ENCODE peak calls at places on chromosome 1, in four cellular contexts. One of them, this sample, is unnamed.

GRCh38 chr1:48076017-48076416 is 78.8 kb upstream of the TRABD2B start:
- DNase-seq in GM19239: no peak
- DNase-seq in left colon: no peak
- DNase-seq in activated CD4-positive, CD25-positive, alpha-beta regulatory T cell treated with anti-CD3 and anti-CD28 coated beads, Interleukin-2, amount 50 U/mL, for 16 hours: no peak
- DNase-seq in this sample: no peak

GRCh38 chr1:109239580-109240068 is 9.7 kb upstream of the CELSR2 start:
- DNase-seq in activated CD4-positive, CD25-positive, alpha-beta regulatory T cell treated with anti-CD3 and anti-CD28 coated beads, Interleukin-2, amount 50 U/mL, for 16 hours: no peak
- DNase-seq in GM19239: no peak
- DNase-seq in left colon: no peak
- DNase-seq in this sample: no peak

GRCh38 chr1:3067671-3068399 is 1.2 kb upstream of the PRDM16 start:
- DNase-seq in left colon: no peak
- DNase-seq in GM19239: no peak
- DNase-seq in activated CD4-positive, CD25-positive, alpha-beta regulatory T cell treated with anti-CD3 and anti-CD28 coated beads, Interleukin-2, amount 50 U/mL, for 16 hours: no peak
- DNase-seq in this sample: peak

GRCh38 chr1:10378071-10378841 is 20.6 kb upstream of the PGD start:
- DNase-seq in activated CD4-positive, CD25-positive, alpha-beta regulatory T cell treated with anti-CD3 and anti-CD28 coated beads, Interleukin-2, amount 50 U/mL, for 16 hours: no peak
- DNase-seq in left colon: peak
- DNase-seq in GM19239: no peak
- DNase-seq in this sample: peak

GRCh38 chr1:64363616-64364015 is 106.3 kb upstream of the CACHD1 start:
- DNase-seq in GM19239: no peak
- DNase-seq in activated CD4-positive, CD25-positive, alpha-beta regulatory T cell treated with anti-CD3 and anti-CD28 coated beads, Interleukin-2, amount 50 U/mL, for 16 hours: no peak
- DNase-seq in left colon: no peak
- DNase-seq in this sample: no peak

GRCh38 chr1:19294638-19295037 is 6.1 kb upstream of the AKR7A3 start:
- DNase-seq in GM19239: no peak
- DNase-seq in left colon: no peak
- DNase-seq in activated CD4-positive, CD25-positive, alpha-beta regulatory T cell treated with anti-CD3 and anti-CD28 coated beads, Interleukin-2, amount 50 U/mL, for 16 hours: no peak
- DNase-seq in this sample: no peak

GRCh38 chr1:101843160-101843559 is 153.6 kb downstream of the OLFM3 start:
- DNase-seq in GM19239: no peak
- DNase-seq in activated CD4-positive, CD25-positive, alpha-beta regulatory T cell treated with anti-CD3 and anti-CD28 coated beads, Interleukin-2, amount 50 U/mL, for 16 hours: no peak
- DNase-seq in left colon: no peak
- DNase-seq in this sample: no peak

GRCh38 chr1:193322218-193322617 is 135.8 kb upstream of the B3GALT2 start:
- DNase-seq in activated CD4-positive, CD25-positive, alpha-beta regulatory T cell treated with anti-CD3 and anti-CD28 coated beads, Interleukin-2, amount 50 U/mL, for 16 hours: no peak
- DNase-seq in left colon: no peak
- DNase-seq in GM19239: no peak
- DNase-seq in this sample: no peak

GRCh38 chr1:231139659-231140650 is 21.9 kb upstream of the TRIM67 start:
- DNase-seq in left colon: no peak
- DNase-seq in GM19239: no peak
- DNase-seq in activated CD4-positive, CD25-positive, alpha-beta regulatory T cell treated with anti-CD3 and anti-CD28 coated beads, Interleukin-2, amount 50 U/mL, for 16 hours: no peak
- DNase-seq in this sample: no peak

GRCh38 chr1:226654508-226655124 is 84.5 kb downstream of the ITPKB start:
- DNase-seq in left colon: no peak
- DNase-seq in activated CD4-positive, CD25-positive, alpha-beta regulatory T cell treated with anti-CD3 and anti-CD28 coated beads, Interleukin-2, amount 50 U/mL, for 16 hours: no peak
- DNase-seq in GM19239: no peak
- DNase-seq in this sample: no peak

This sample was measured in left cardiac atrium.